ENCODE peak calls at places on chromosomes 16 and 17, in ten cellular contexts. C is gastrocnemius medialis, R is mammary epithelial cell, Z is breast epithelium, I is tibial nerve, X is psoas muscle, Q is tibial artery, H is PC-9, W is fibroblast of lung, S is retinal pigment epithelial cell. F is an unnamed sample.

GRCh38 chr16:49674255-49674980 is 181.5 kb downstream of the ZNF423 start:
- DNase-seq in R (no peak), Q (no peak), W (no peak), I (no peak), S (no peak), Z (no peak), H (no peak), X (no peak), C (no peak), F (no peak)

GRCh38 chr16:67190041-67190440 is at the start of gene EXOC3L1:
- DNase-seq in I (no peak), S (no peak), C (no peak), Q (no peak), W (no peak), R (no peak), X (no peak), Z (no peak), H (no peak), F (no peak)

GRCh38 chr16:70714526-70715112 is 28.8 kb upstream of the MTSS2 start:
- DNase-seq in Z (no peak), Q (no peak), C (peak; percentile 49), S (no peak), R (no peak), I (no peak), W (peak; percentile 33), H (no peak), X (no peak), F (no peak)

GRCh38 chr17:4474093-4474492 is 24.6 kb upstream of the SPNS2 start:
- DNase-seq in W (no peak), C (peak; percentile 70), Q (no peak), R (no peak), I (no peak), H (no peak), Z (no peak), S (no peak), X (peak; percentile 48), F (no peak)

GRCh38 chr17:44664867-44665266 is 8.6 kb downstream of the MEIOC start:
- DNase-seq in H (no peak), X (no peak), Q (no peak), W (no peak), S (no peak), R (no peak), C (no peak), I (no peak), Z (no peak), F (no peak)

GRCh38 chr17:1908699-1909309 is 79.0 kb downstream of the RPA1 start:
- DNase-seq in H (peak; percentile 50), C (peak; percentile 55), R (peak; percentile 54), Z (peak; percentile 57), Q (peak; percentile 76), X (peak; percentile 37), I (peak; percentile 38), S (no peak), W (peak; percentile 85), F (peak; percentile 20)

GRCh38 chr17:21677911-21678310 is 14.4 kb upstream of the KCNJ18 start:
- DNase-seq in C (no peak), S (no peak), X (no peak), H (no peak), Q (peak; percentile 40), I (no peak), R (no peak), Z (peak; percentile 38), W (no peak), F (no peak)

GRCh38 chr17:2068101-2068518 is 13.2 kb downstream of the HIC1 start:
- DNase-seq in C (no peak), X (peak; percentile 29), Z (no peak), W (peak; percentile 70), S (no peak), I (no peak), R (no peak), Q (no peak), H (no peak), F (no peak)

GRCh38 chr17:266701-267656 is 85.5 kb upstream of the DOC2B start:
- DNase-seq in Q (peak; percentile 65), R (no peak), C (peak; percentile 24), Z (peak; percentile 39), H (no peak), I (no peak), W (no peak), S (no peak), X (peak; percentile 65), F (no peak)

GRCh38 chr17:33972756-33973155 is 282.3 kb upstream of the CCL2 start:
- DNase-seq in Z (no peak), I (no peak), R (no peak), H (no peak), X (no peak), S (no peak), Q (no peak), W (no peak), C (no peak), F (no peak)

GRCh38 chr17:58759522-58759921 is 3.9 kb downstream of the PPM1E start:
- DNase-seq in Z (no peak), X (no peak), I (no peak), R (no peak), S (no peak), W (no peak), C (no peak), H (no peak), Q (no peak), F (no peak)

GRCh38 chr17:63445065-63445464 is 1.0 kb downstream of the CYB561 start:
- DNase-seq in C (no peak), X (no peak), I (no peak), R (no peak), Q (no peak), Z (no peak), W (no peak), H (no peak), S (no peak), F (no peak)

GRCh38 chr17:81453712-81454111 is 58.5 kb downstream of the BAHCC1 start:
- DNase-seq in H (no peak), X (no peak), I (no peak), W (no peak), R (no peak), S (no peak), Z (no peak), Q (no peak), C (no peak), F (no peak)

GRCh38 chr16:12675852-12676251 is 127.8 kb downstream of the CPPED1 start:
- DNase-seq in C (no peak), X (no peak), Z (no peak), R (peak; percentile 8), Q (no peak), H (no peak), S (no peak), W (no peak), I (no peak), F (no peak)
- H3K4me3 ChIP-seq in C (no peak overlapping the region), X (no peak overlapping the region), Z (no peak overlapping the region), R (no peak overlapping the region), Q (no peak overlapping the region), H (no peak overlapping the region), S (no peak overlapping the region), W (no peak overlapping the region), I (no peak overlapping the region), F (no peak overlapping the region)

GRCh38 chr16:31127182-31127581 is 8.3 kb downstream of the PRSS8 start:
- DNase-seq in C (peak; percentile 69), R (no peak), W (no peak), X (no peak), I (no peak), Q (no peak), Z (no peak), H (no peak), S (no peak), F (no peak)

GRCh38 chr16:31129568-31130335 is 5.8 kb downstream of the PRSS8 start:
- DNase-seq in Q (no peak), H (no peak), Z (no peak), W (no peak), R (peak; percentile 19), C (peak; percentile 29), I (no peak), X (peak; percentile 57), S (no peak), F (no peak)

GRCh38 chr16:31130899-31131298 is 4.6 kb downstream of the PRSS8 start:
- DNase-seq in W (no peak), R (peak; percentile 93), S (no peak), Z (peak; percentile 95), I (no peak), X (no peak), H (peak; percentile 94), C (no peak), Q (no peak), F (no peak)

GRCh38 chr16:31130336-31130812 is 5.2 kb downstream of the PRSS8 start:
- DNase-seq in H (no peak), X (no peak), W (no peak), C (no peak), S (no peak), I (no peak), Z (no peak), R (no peak), Q (no peak), F (no peak)

GRCh38 chr16:31128711-31129567 is 6.6 kb downstream of the PRSS8 start:
- DNase-seq in Z (no peak), H (peak; percentile 94), S (no peak), R (no peak), Q (no peak), X (no peak), I (no peak), W (no peak), C (peak; percentile 56), F (no peak)
- TF ChIP-seq CTCF in Z (no peak), H (no peak), S (no peak), R (no peak), Q (no peak), X (no peak), I (no peak), W (no peak), C (no peak), F (no peak)

GRCh38 chr17:19482571-19482970 is 51.1 kb upstream of the SLC47A1 start:
- DNase-seq in C (no peak), Q (no peak), S (no peak), X (no peak), W (peak; percentile 54), I (no peak), Z (no peak), R (peak; percentile 55), H (peak; percentile 64), F (no peak)
- H3K4me3 ChIP-seq in C (no peak overlapping the region), Q (no peak overlapping the region), S (no peak overlapping the region), X (no peak overlapping the region), W (no peak overlapping the region), I (no peak overlapping the region), Z (no peak overlapping the region), R (no peak overlapping the region), H (no peak overlapping the region), F (no peak overlapping the region)

GRCh38 chr17:46877466-46877865 is 26.1 kb downstream of the WNT9B start:
- DNase-seq in C (no peak), Q (no peak), S (no peak), R (no peak), I (no peak), W (no peak), H (no peak), Z (no peak), X (no peak), F (no peak)

GRCh38 chr17:46874906-46875305 is 23.5 kb downstream of the WNT9B start:
- DNase-seq in Q (no peak), H (no peak), Z (no peak), S (no peak), C (no peak), X (no peak), I (no peak), W (no peak), R (no peak), F (no peak)

GRCh38 chr17:46875849-46876352 is 24.5 kb downstream of the WNT9B start:
- DNase-seq in W (no peak), X (no peak), R (no peak), I (no peak), H (peak; percentile 2), S (no peak), Q (no peak), C (no peak), Z (no peak), F (no peak)

GRCh38 chr17:46876926-46877325 is 25.5 kb downstream of the WNT9B start:
- DNase-seq in C (no peak), Z (no peak), R (no peak), S (no peak), I (no peak), W (no peak), H (peak; percentile 1), X (no peak), Q (no peak), F (no peak)

GRCh38 chr17:46876353-46876887 is 25.0 kb downstream of the WNT9B start:
- DNase-seq in X (no peak), Z (no peak), S (no peak), R (peak; percentile 48), C (no peak), I (no peak), Q (no peak), W (no peak), H (peak; percentile 57), F (no peak)
- TF ChIP-seq CTCF in X (no peak), Z (peak; percentile 29), S (peak; percentile 38), R (peak; percentile 44), C (no peak), I (peak; percentile 20), Q (no peak), W (no peak), H (peak; percentile 80), F (peak; percentile 36)